ENCODE peak calls at places on chromosomes 6 and 20, in eight cellular contexts. A, Y, T, V, S, P, X and N are unnamed samples. For H3K9me2, the result is how much of the 10 kb centered on the place peaks cover.

GRCh38 chr20:62782149-62782892 is 14.0 kb upstream of the MRGBP start:
- DNase-seq in A (no peak), Y (peak), T (no peak), V (no peak), S (no peak), P (no peak), X (no peak), N (peak)

GRCh38 chr6:111585241-111585968 is 20.3 kb downstream of the TRAF3IP2 start:
- DNase-seq in A (no peak), Y (peak), T (no peak), V (peak), S (no peak), P (no peak), X (no peak), N (no peak)

GRCh38 chr6:121698617-121699016 is 263.2 kb downstream of the GJA1 start:
- DNase-seq in A (no peak), Y (no peak), T (no peak), V (no peak), S (no peak), P (no peak), X (no peak), N (no peak)

GRCh38 chr6:116218172-116218633 is 35.7 kb downstream of the TSPYL4 start:
- DNase-seq in A (peak), Y (peak), T (no peak), V (peak), S (no peak), P (peak), X (peak), N (no peak)

GRCh38 chr6:145736854-145737181 is 1.5 kb upstream of the EPM2A start:
- DNase-seq in A (peak), Y (peak), T (no peak), V (no peak), S (no peak), P (no peak), X (no peak), N (no peak)

GRCh38 chr6:156883497-156884252 is 106.5 kb downstream of the ARID1B start:
- DNase-seq in A (peak), Y (peak), T (no peak), V (no peak), S (no peak), P (peak), X (peak), N (peak)

GRCh38 chr6:1496836-1497592 is 107.6 kb downstream of the FOXF2 start:
- DNase-seq in A (peak), Y (no peak), T (no peak), V (no peak), S (no peak), P (no peak), X (no peak), N (no peak)

GRCh38 chr6:105757512-105758200 is 328.5 kb upstream of the PRDM1 start:
- DNase-seq in A (no peak), Y (no peak), T (peak), V (peak), S (no peak), P (no peak), X (peak), N (no peak)

GRCh38 chr6:19603716-19604115 is 233.5 kb upstream of the ID4 start:
- DNase-seq in A (no peak), Y (no peak), T (no peak), V (no peak), S (no peak), P (no peak), X (no peak), N (no peak)

GRCh38 chr20:10805764-10806163 is 132.0 kb upstream of the JAG1 start:
- DNase-seq in A (no peak), Y (no peak), T (no peak), V (no peak), S (no peak), P (no peak), X (no peak), N (peak)

GRCh38 chr6:53858196-53858595 is 63.4 kb downstream of the LRRC1 start:
- DNase-seq in A (no peak), Y (no peak), T (no peak), V (no peak), S (no peak), P (no peak), X (no peak), N (no peak)
- H3K9me2 ChIP-seq in A (under half), Y (under half), T (under half), V (under half), S (under half), P (under half), X (under half), N (under half)

GRCh38 chr20:50142812-50143211 is 10.7 kb downstream of the PEDS1 start:
- DNase-seq in A (no peak), Y (no peak), T (peak), V (no peak), S (no peak), P (no peak), X (no peak), N (peak)
- H3K9me2 ChIP-seq in A (under half), Y (under half), T (under half), V (under half), S (under half), P (under half), X (under half), N (under half)

DNA sequence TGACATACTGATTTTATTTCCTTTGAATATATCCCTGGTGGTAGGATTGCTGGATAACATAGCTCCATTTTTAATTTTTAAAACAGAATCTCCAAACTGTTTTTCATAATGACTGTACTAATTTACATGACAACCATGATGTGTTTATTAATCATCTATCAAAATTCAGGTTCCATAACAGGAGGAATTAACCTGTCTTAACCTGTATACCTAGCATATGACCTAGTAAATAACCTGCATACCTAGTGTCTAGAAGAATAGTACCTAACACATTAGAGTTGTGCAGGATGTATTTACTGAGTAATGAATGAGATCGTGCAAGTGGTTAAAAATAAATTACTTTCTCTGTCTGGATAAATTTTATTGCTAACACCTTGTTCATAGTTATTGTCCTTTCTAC is 45.8 kb upstream of the ARHGAP18 start:
- DNase-seq in A (no peak), Y (no peak), T (no peak), V (no peak), S (no peak), P (no peak), X (no peak), N (no peak)
- H3K9me2 ChIP-seq in A (under half), Y (under half), T (under half), V (under half), S (under half), P (under half), X (under half), N (under half)

GRCh38 chr20:46903937-46904336 is 9.3 kb downstream of the EYA2 start:
- DNase-seq in A (no peak), Y (no peak), T (no peak), V (no peak), S (no peak), P (no peak), X (no peak), N (no peak)
- H3K9me2 ChIP-seq in A (under half), Y (under half), T (under half), V (under half), S (under half), P (under half), X (under half), N (under half)

GRCh38 chr6:43736211-43736786 is 33.7 kb upstream of the VEGFA start:
- DNase-seq in A (no peak), Y (no peak), T (no peak), V (no peak), S (no peak), P (no peak), X (no peak), N (no peak)

GRCh38 chr6:43735642-43736199 is 34.3 kb upstream of the VEGFA start:
- DNase-seq in A (no peak), Y (no peak), T (no peak), V (no peak), S (no peak), P (no peak), X (no peak), N (no peak)

GRCh38 chr6:43737272-43738081 is 32.5 kb upstream of the VEGFA start:
- DNase-seq in A (peak), Y (no peak), T (no peak), V (no peak), S (no peak), P (no peak), X (no peak), N (peak)

GRCh38 chr6:43738267-43738676 is 31.7 kb upstream of the VEGFA start:
- DNase-seq in A (no peak), Y (no peak), T (no peak), V (no peak), S (no peak), P (no peak), X (no peak), N (no peak)

GRCh38 chr6:43736844-43737243 is 33.2 kb upstream of the VEGFA start:
- DNase-seq in A (no peak), Y (no peak), T (no peak), V (no peak), S (no peak), P (no peak), X (no peak), N (no peak)
- H3K9me2 ChIP-seq in A (under half), Y (under half), T (under half), V (under half), S (under half), P (under half), X (under half), N (under half)

DNA sequence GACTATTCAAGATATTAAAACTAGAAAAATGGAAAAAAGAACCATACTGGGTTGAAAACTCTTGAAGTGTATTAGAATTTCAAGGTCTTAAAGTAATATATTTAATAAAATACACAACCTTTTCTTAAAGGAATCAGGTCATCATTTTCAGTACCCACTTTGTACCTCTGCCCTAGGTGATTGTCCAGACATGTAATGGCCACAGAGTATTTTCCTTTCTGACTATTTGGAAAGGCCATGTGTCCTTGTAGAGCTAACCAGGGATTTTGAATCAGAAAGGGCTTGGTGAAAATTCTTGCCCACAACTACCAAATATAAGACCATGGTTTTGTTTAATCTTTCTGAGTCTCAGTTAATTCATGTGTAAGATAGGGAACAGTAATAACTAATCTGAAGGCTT is 91.4 kb upstream of the MLIP start:
- DNase-seq in A (no peak), Y (no peak), T (no peak), V (no peak), S (no peak), P (no peak), X (no peak), N (no peak)
- H3K9me2 ChIP-seq in A (under half), Y (under half), T (under half), V (under half), S (under half), P (under half), X (under half), N (under half)

GRCh38 chr20:22462975-22463914 is 121.1 kb downstream of the FOXA2 start:
- DNase-seq in A (no peak), Y (peak), T (peak), V (peak), S (no peak), P (no peak), X (no peak), N (peak)

GRCh38 chr20:22466447-22467171 is 117.8 kb downstream of the FOXA2 start:
- DNase-seq in A (no peak), Y (no peak), T (no peak), V (no peak), S (no peak), P (no peak), X (no peak), N (no peak)

GRCh38 chr20:22465622-22466446 is 118.5 kb downstream of the FOXA2 start:
- DNase-seq in A (no peak), Y (no peak), T (peak), V (no peak), S (no peak), P (no peak), X (no peak), N (no peak)

GRCh38 chr20:22460803-22461202 is 123.6 kb downstream of the FOXA2 start:
- DNase-seq in A (no peak), Y (no peak), T (no peak), V (no peak), S (no peak), P (no peak), X (no peak), N (no peak)

DNA sequence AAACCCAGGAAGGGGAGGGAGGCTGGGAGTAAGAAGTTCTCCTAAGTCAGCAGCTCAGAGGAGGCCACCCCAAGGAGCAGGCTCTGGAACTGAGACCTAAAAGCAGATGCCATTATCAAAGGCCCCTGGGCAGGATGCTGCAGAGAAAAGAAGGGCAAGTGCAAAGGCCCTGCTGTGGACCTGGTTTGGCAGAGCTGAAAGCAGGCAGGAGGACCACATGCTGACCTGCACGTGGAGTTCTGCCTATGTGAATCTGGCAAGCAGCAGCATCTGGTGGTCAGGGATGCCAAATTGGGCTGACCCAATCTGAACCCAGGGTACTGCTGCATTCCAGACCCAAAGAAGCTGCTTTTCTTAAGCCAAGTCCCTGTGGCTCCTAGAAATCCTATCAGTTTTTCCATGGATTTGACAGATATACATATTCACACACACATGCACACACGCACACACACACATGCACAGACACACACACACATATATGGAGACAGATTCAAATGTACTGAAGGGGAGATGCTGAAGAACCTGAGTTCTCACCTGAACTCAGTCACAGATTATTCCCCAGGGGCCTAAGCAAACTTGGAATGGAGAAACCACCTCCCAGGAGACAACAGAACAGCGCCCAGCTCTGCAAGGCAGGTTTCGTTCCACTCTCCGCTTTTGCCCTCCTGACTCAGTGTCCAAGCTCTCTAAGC is 119.9 kb downstream of the FOXA2 start:
- DNase-seq in A (no peak), Y (no peak), T (no peak), V (no peak), S (no peak), P (no peak), X (no peak), N (no peak)
- H3K9me2 ChIP-seq in A (under half), Y (under half), T (under half), V (under half), S (under half), P (under half), X (under half), N (under half)

DNA sequence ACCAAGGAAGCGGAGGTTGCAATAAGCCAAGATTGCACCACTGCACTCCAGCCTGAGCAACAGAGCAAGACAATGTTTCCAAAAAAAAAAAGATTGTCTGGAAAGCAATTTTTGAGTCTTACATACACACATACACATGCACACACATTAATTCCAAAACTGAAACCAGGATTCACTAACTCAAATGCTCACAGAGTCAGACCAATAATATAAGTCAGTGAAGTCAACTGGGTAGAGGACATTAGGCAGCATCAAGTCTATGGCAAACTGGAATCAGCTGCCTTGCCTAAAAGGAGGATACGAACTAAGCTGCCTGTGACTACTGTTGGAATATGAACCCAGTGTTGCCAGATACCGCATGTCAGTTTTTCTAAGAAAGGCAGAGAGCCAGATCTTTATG is 15.7 kb downstream of the REM1 start:
- DNase-seq in A (no peak), Y (no peak), T (no peak), V (no peak), S (no peak), P (no peak), X (no peak), N (no peak)
- H3K9me2 ChIP-seq in A (under half), Y (under half), T (under half), V (under half), S (under half), P (under half), X (under half), N (under half)